ENCODE peak calls at places on chromosomes 4 and X, in nine cellular contexts. One of them, this sample, is unnamed.

GRCh38 chr4:78369691-78370090 is 181.9 kb upstream of the ANXA3 start:
- DNase-seq in left ventricle myocardium inferior: no peak
- DNase-seq in cardiac muscle cell: peak
- DNase-seq in thoracic aorta: no peak
- DNase-seq in fibroblast of lung: peak
- DNase-seq in lung: no peak
- DNase-seq in AG04450: no peak
- DNase-seq in gastrocnemius medialis: no peak
- DNase-seq in uterus: no peak
- DNase-seq in this sample: no peak

GRCh38 chr4:156889616-156890594 is 81.7 kb downstream of the PDGFC start:
- DNase-seq in left ventricle myocardium inferior: peak
- DNase-seq in cardiac muscle cell: peak
- DNase-seq in thoracic aorta: no peak
- DNase-seq in fibroblast of lung: peak
- DNase-seq in lung: no peak
- DNase-seq in AG04450: peak
- DNase-seq in gastrocnemius medialis: peak
- DNase-seq in uterus: no peak
- DNase-seq in this sample: no peak

GRCh38 chrX:120020305-120020704 is 57.2 kb downstream of the RHOXF2B start:
- DNase-seq in left ventricle myocardium inferior: no peak
- DNase-seq in cardiac muscle cell: no peak
- DNase-seq in thoracic aorta: no peak
- DNase-seq in fibroblast of lung: no peak
- DNase-seq in lung: no peak
- DNase-seq in AG04450: no peak
- DNase-seq in gastrocnemius medialis: no peak
- DNase-seq in uterus: no peak
- DNase-seq in this sample: no peak

GRCh38 chr4:76308548-76308947 is 2.0 kb downstream of the STBD1 start:
- DNase-seq in left ventricle myocardium inferior: peak
- DNase-seq in cardiac muscle cell: peak
- DNase-seq in thoracic aorta: no peak
- DNase-seq in fibroblast of lung: no peak
- DNase-seq in lung: no peak
- DNase-seq in AG04450: no peak
- DNase-seq in gastrocnemius medialis: peak
- DNase-seq in uterus: no peak
- DNase-seq in this sample: no peak

GRCh38 chrX:96563663-96564062 is 121.0 kb upstream of the DIAPH2 start:
- DNase-seq in left ventricle myocardium inferior: no peak
- DNase-seq in cardiac muscle cell: peak
- DNase-seq in thoracic aorta: no peak
- DNase-seq in fibroblast of lung: no peak
- DNase-seq in lung: no peak
- DNase-seq in AG04450: peak
- DNase-seq in gastrocnemius medialis: peak
- DNase-seq in uterus: no peak
- DNase-seq in this sample: no peak

GRCh38 chrX:318739-319578 is at the start of gene GTPBP6:
- DNase-seq in left ventricle myocardium inferior: peak
- DNase-seq in cardiac muscle cell: peak
- DNase-seq in thoracic aorta: peak
- DNase-seq in fibroblast of lung: peak
- DNase-seq in lung: peak
- DNase-seq in AG04450: peak
- DNase-seq in gastrocnemius medialis: peak
- DNase-seq in uterus: peak
- DNase-seq in this sample: peak

GRCh38 chrX:136639506-136640176 is 8.3 kb upstream of the CD40LG start:
- DNase-seq in left ventricle myocardium inferior: no peak
- DNase-seq in cardiac muscle cell: peak
- DNase-seq in thoracic aorta: no peak
- DNase-seq in fibroblast of lung: peak
- DNase-seq in lung: no peak
- DNase-seq in AG04450: no peak
- DNase-seq in gastrocnemius medialis: no peak
- DNase-seq in uterus: no peak
- DNase-seq in this sample: no peak

GRCh38 chr4:7472443-7473013 is 37.8 kb upstream of the PSAPL1 start:
- DNase-seq in left ventricle myocardium inferior: no peak
- DNase-seq in cardiac muscle cell: no peak
- DNase-seq in thoracic aorta: no peak
- DNase-seq in fibroblast of lung: no peak
- DNase-seq in lung: no peak
- DNase-seq in AG04450: no peak
- DNase-seq in gastrocnemius medialis: no peak
- DNase-seq in uterus: no peak
- DNase-seq in this sample: no peak

GRCh38 chr4:182338059-182338458 is 94.9 kb downstream of the TENM3 start:
- DNase-seq in left ventricle myocardium inferior: no peak
- DNase-seq in cardiac muscle cell: peak
- DNase-seq in thoracic aorta: no peak
- DNase-seq in fibroblast of lung: peak
- DNase-seq in lung: no peak
- DNase-seq in AG04450: no peak
- DNase-seq in gastrocnemius medialis: no peak
- DNase-seq in uterus: no peak
- DNase-seq in this sample: no peak

GRCh38 chr4:173287486-173287885 is 46.7 kb downstream of the HMGB2 start:
- DNase-seq in left ventricle myocardium inferior: no peak
- DNase-seq in cardiac muscle cell: no peak
- DNase-seq in thoracic aorta: no peak
- DNase-seq in fibroblast of lung: no peak
- DNase-seq in lung: no peak
- DNase-seq in AG04450: no peak
- DNase-seq in gastrocnemius medialis: no peak
- DNase-seq in uterus: no peak
- DNase-seq in this sample: no peak

GRCh38 chrX:87337267-87337666 is 180.3 kb upstream of the KLHL4 start:
- DNase-seq in left ventricle myocardium inferior: no peak
- DNase-seq in cardiac muscle cell: peak
- DNase-seq in thoracic aorta: no peak
- DNase-seq in fibroblast of lung: no peak
- DNase-seq in lung: no peak
- DNase-seq in AG04450: no peak
- DNase-seq in gastrocnemius medialis: no peak
- DNase-seq in uterus: no peak
- DNase-seq in this sample: no peak

GRCh38 chrX:104922206-104922621 is 298.3 kb downstream of the TEX13A start:
- DNase-seq in left ventricle myocardium inferior: peak
- DNase-seq in cardiac muscle cell: peak
- DNase-seq in thoracic aorta: peak
- DNase-seq in fibroblast of lung: peak
- DNase-seq in lung: peak
- DNase-seq in AG04450: peak
- DNase-seq in gastrocnemius medialis: peak
- DNase-seq in uterus: peak
- DNase-seq in this sample: peak

GRCh38 chrX:67893931-67894330 is 350.1 kb downstream of the AR start:
- DNase-seq in left ventricle myocardium inferior: no peak
- DNase-seq in cardiac muscle cell: no peak
- DNase-seq in thoracic aorta: no peak
- DNase-seq in fibroblast of lung: peak
- DNase-seq in lung: no peak
- DNase-seq in AG04450: no peak
- DNase-seq in gastrocnemius medialis: no peak
- DNase-seq in uterus: no peak
- DNase-seq in this sample: no peak

GRCh38 chr4:112518675-112519074 is 2.7 kb upstream of the NEUROG2 start:
- DNase-seq in left ventricle myocardium inferior: no peak
- DNase-seq in cardiac muscle cell: no peak
- DNase-seq in thoracic aorta: no peak
- DNase-seq in fibroblast of lung: no peak
- DNase-seq in lung: no peak
- DNase-seq in AG04450: no peak
- DNase-seq in gastrocnemius medialis: no peak
- DNase-seq in uterus: no peak
- DNase-seq in this sample: no peak

GRCh38 chr4:110625593-110626292 is 2.9 kb upstream of the PITX2 start:
- DNase-seq in left ventricle myocardium inferior: no peak
- DNase-seq in cardiac muscle cell: no peak
- DNase-seq in thoracic aorta: no peak
- DNase-seq in fibroblast of lung: no peak
- DNase-seq in lung: no peak
- DNase-seq in AG04450: no peak
- DNase-seq in gastrocnemius medialis: no peak
- DNase-seq in uterus: no peak
- DNase-seq in this sample: no peak

GRCh38 chr4:81499840-81500239 is 28.1 kb upstream of the RASGEF1B start:
- DNase-seq in left ventricle myocardium inferior: no peak
- DNase-seq in cardiac muscle cell: no peak
- DNase-seq in thoracic aorta: no peak
- DNase-seq in fibroblast of lung: no peak
- DNase-seq in lung: no peak
- DNase-seq in AG04450: no peak
- DNase-seq in gastrocnemius medialis: no peak
- DNase-seq in uterus: no peak
- DNase-seq in this sample: no peak

GRCh38 chrX:73963682-73964081 is 340.3 kb upstream of the ZCCHC13 start:
- DNase-seq in left ventricle myocardium inferior: peak
- DNase-seq in cardiac muscle cell: peak
- DNase-seq in thoracic aorta: no peak
- DNase-seq in fibroblast of lung: no peak
- DNase-seq in lung: no peak
- DNase-seq in AG04450: no peak
- DNase-seq in gastrocnemius medialis: peak
- DNase-seq in uterus: no peak
- DNase-seq in this sample: no peak

GRCh38 chr4:153228512-153229145 is 24.4 kb downstream of the TRIM2 start:
- DNase-seq in left ventricle myocardium inferior: no peak
- DNase-seq in cardiac muscle cell: no peak
- DNase-seq in thoracic aorta: no peak
- DNase-seq in fibroblast of lung: peak
- DNase-seq in lung: no peak
- DNase-seq in AG04450: no peak
- DNase-seq in gastrocnemius medialis: no peak
- DNase-seq in uterus: no peak
- DNase-seq in this sample: no peak

GRCh38 chr4:153234923-153235322 is 30.7 kb downstream of the TRIM2 start:
- DNase-seq in left ventricle myocardium inferior: no peak
- DNase-seq in cardiac muscle cell: peak
- DNase-seq in thoracic aorta: no peak
- DNase-seq in fibroblast of lung: peak
- DNase-seq in lung: no peak
- DNase-seq in AG04450: no peak
- DNase-seq in gastrocnemius medialis: no peak
- DNase-seq in uterus: no peak
- DNase-seq in this sample: no peak

GRCh38 chr4:153232768-153233167 is 28.5 kb downstream of the TRIM2 start:
- DNase-seq in left ventricle myocardium inferior: peak
- DNase-seq in cardiac muscle cell: no peak
- DNase-seq in thoracic aorta: no peak
- DNase-seq in fibroblast of lung: no peak
- DNase-seq in lung: peak
- DNase-seq in AG04450: no peak
- DNase-seq in gastrocnemius medialis: no peak
- DNase-seq in uterus: no peak
- DNase-seq in this sample: no peak

GRCh38 chr4:153238146-153238919 is 34.1 kb downstream of the TRIM2 start:
- DNase-seq in left ventricle myocardium inferior: no peak
- DNase-seq in cardiac muscle cell: no peak
- DNase-seq in thoracic aorta: no peak
- DNase-seq in fibroblast of lung: no peak
- DNase-seq in lung: no peak
- DNase-seq in AG04450: no peak
- DNase-seq in gastrocnemius medialis: no peak
- DNase-seq in uterus: no peak
- DNase-seq in this sample: no peak

DNA sequence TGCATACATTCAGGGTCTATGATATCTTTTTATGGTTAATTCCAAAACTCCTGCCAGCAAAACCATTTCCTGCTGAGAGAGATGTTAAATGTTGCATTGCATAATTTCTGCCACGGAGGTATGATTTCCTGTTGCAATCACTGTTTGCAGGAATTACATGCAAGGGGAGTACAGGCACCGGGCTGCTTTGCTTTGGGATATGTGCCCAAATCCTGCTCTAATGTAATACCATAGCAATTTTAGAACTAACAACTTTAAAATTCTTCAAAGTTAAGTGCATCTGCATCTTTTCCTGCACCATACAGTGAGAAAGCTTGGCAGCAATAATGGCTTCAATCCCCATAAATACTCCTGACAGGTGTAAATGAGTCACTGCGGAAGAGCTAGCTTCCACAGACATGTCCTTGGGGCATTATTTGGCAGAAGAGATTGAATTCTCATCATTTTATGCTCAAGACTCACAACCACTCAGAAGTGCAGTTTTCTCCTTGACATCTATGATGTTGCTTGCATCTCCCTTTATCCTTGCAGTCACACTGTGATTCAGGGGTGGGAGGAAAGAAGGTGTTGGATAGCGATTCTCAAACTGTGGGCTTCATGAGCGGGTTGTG is 29.6 kb downstream of the TRIM2 start:
- DNase-seq in left ventricle myocardium inferior: no peak
- DNase-seq in cardiac muscle cell: peak
- DNase-seq in thoracic aorta: no peak
- DNase-seq in fibroblast of lung: peak
- DNase-seq in lung: peak
- DNase-seq in AG04450: no peak
- DNase-seq in gastrocnemius medialis: no peak
- DNase-seq in uterus: peak
- DNase-seq in this sample: peak
- TF ChIP-seq CTCF in left ventricle myocardium inferior: no peak
- TF ChIP-seq CTCF in cardiac muscle cell: no peak
- TF ChIP-seq CTCF in thoracic aorta: no peak
- TF ChIP-seq CTCF in fibroblast of lung: no peak
- TF ChIP-seq CTCF in lung: no peak
- TF ChIP-seq CTCF in AG04450: no peak
- TF ChIP-seq CTCF in gastrocnemius medialis: no peak
- TF ChIP-seq CTCF in uterus: no peak
- TF ChIP-seq CTCF in this sample: no peak

GRCh38 chr4:1305781-1306455 is 16.2 kb downstream of the MAEA start:
- DNase-seq in left ventricle myocardium inferior: no peak
- DNase-seq in cardiac muscle cell: no peak
- DNase-seq in thoracic aorta: no peak
- DNase-seq in fibroblast of lung: no peak
- DNase-seq in lung: no peak
- DNase-seq in AG04450: no peak
- DNase-seq in gastrocnemius medialis: no peak
- DNase-seq in uterus: no peak
- DNase-seq in this sample: no peak
- H3K27ac ChIP-seq in left ventricle myocardium inferior: no peak
- H3K27ac ChIP-seq in cardiac muscle cell: no peak
- H3K27ac ChIP-seq in thoracic aorta: no peak
- H3K27ac ChIP-seq in fibroblast of lung: no peak
- H3K27ac ChIP-seq in lung: no peak
- H3K27ac ChIP-seq in AG04450: no peak
- H3K27ac ChIP-seq in gastrocnemius medialis: no peak
- H3K27ac ChIP-seq in uterus: no peak
- H3K27ac ChIP-seq in this sample: peak

GRCh38 chr4:104451573-104451972 is 43.1 kb downstream of the CXXC4 start:
- DNase-seq in left ventricle myocardium inferior: no peak
- DNase-seq in cardiac muscle cell: peak
- DNase-seq in thoracic aorta: no peak
- DNase-seq in fibroblast of lung: peak
- DNase-seq in lung: no peak
- DNase-seq in AG04450: no peak
- DNase-seq in gastrocnemius medialis: no peak
- DNase-seq in uterus: no peak
- DNase-seq in this sample: no peak
- TF ChIP-seq CTCF in left ventricle myocardium inferior: peak
- TF ChIP-seq CTCF in cardiac muscle cell: peak
- TF ChIP-seq CTCF in thoracic aorta: no peak
- TF ChIP-seq CTCF in fibroblast of lung: peak
- TF ChIP-seq CTCF in lung: no peak
- TF ChIP-seq CTCF in AG04450: peak
- TF ChIP-seq CTCF in gastrocnemius medialis: no peak
- TF ChIP-seq CTCF in uterus: no peak
- TF ChIP-seq CTCF in this sample: peak

GRCh38 chr4:151743128-151743854 is 17.5 kb downstream of the GATB start:
- DNase-seq in left ventricle myocardium inferior: no peak
- DNase-seq in cardiac muscle cell: no peak
- DNase-seq in thoracic aorta: no peak
- DNase-seq in fibroblast of lung: peak
- DNase-seq in lung: no peak
- DNase-seq in AG04450: no peak
- DNase-seq in gastrocnemius medialis: no peak
- DNase-seq in uterus: no peak
- DNase-seq in this sample: no peak
- H3K27ac ChIP-seq in left ventricle myocardium inferior: no peak
- H3K27ac ChIP-seq in cardiac muscle cell: no peak
- H3K27ac ChIP-seq in thoracic aorta: no peak
- H3K27ac ChIP-seq in fibroblast of lung: no peak
- H3K27ac ChIP-seq in lung: no peak
- H3K27ac ChIP-seq in AG04450: no peak
- H3K27ac ChIP-seq in gastrocnemius medialis: no peak
- H3K27ac ChIP-seq in uterus: peak
- H3K27ac ChIP-seq in this sample: no peak